ENCODE peak calls at places on chromosomes 5 and 9, in eight cellular contexts. A is A549; X is lung; Q is naive thymus-derived CD4-positive, alpha-beta T cell; T is OCI-LY7; R is gastrocnemius medialis; C is CD4-positive, alpha-beta memory T cell; Z is ovary. I is an unnamed sample.
A peak's percentile ranks its signal among the peaks of the same experiment; 100 is the strongest.

GRCh38 chr5:72556351-72557146 is 49.3 kb upstream of the ZNF366 start:
- DNase-seq in Z (peak; percentile 65), T (peak; percentile 3), X (peak; percentile 57), R (peak; percentile 27), C (no peak), A (peak; percentile 72), Q (peak; percentile 21), I (peak; percentile 17)

GRCh38 chr9:97615439-97616072 is 17.6 kb downstream of the TSTD2 start:
- DNase-seq in Z (peak; percentile 79), X (peak; percentile 59), Q (peak; percentile 48), R (peak; percentile 64), A (peak; percentile 64), C (peak; percentile 49), T (peak; percentile 65), I (peak; percentile 74)

GRCh38 chr5:55141945-55142690 is 17.9 kb upstream of the GPX8 start:
- DNase-seq in R (no peak), Q (peak; percentile 2), T (no peak), Z (no peak), C (no peak), X (no peak), A (no peak), I (no peak)

GRCh38 chr5:142296914-142297417 is 27.9 kb downstream of the SPRY4 start:
- DNase-seq in Z (no peak), A (no peak), Q (no peak), C (no peak), T (no peak), R (no peak), X (no peak), I (peak; percentile 65)

GRCh38 chr5:125413861-125414260 is 667.4 kb upstream of the ZNF608 start:
- DNase-seq in X (no peak), R (no peak), Z (no peak), A (no peak), T (no peak), C (no peak), Q (no peak), I (no peak)

GRCh38 chr9:107827304-107827703 is 337.7 kb upstream of the KLF4 start:
- DNase-seq in Q (no peak), Z (no peak), R (no peak), X (no peak), C (no peak), T (no peak), A (no peak), I (no peak)

GRCh38 chr9:122944960-122945888 is 4.4 kb downstream of the RABGAP1 start:
- DNase-seq in T (no peak), Z (no peak), X (no peak), A (no peak), R (no peak), Q (no peak), C (no peak), I (no peak)

GRCh38 chr5:115452791-115453190 is 91.8 kb downstream of the FEM1C start:
- DNase-seq in R (no peak), T (no peak), C (no peak), X (no peak), Z (no peak), Q (no peak), A (no peak), I (no peak)

GRCh38 chr9:18379073-18379811 is 94.7 kb upstream of the ADAMTSL1 start:
- DNase-seq in Z (no peak), R (no peak), A (peak; percentile 48), Q (no peak), C (no peak), X (no peak), T (no peak), I (no peak)

GRCh38 chr9:131587331-131587730 is 42.0 kb downstream of the PRRT1B start:
- DNase-seq in A (no peak), C (no peak), Z (no peak), Q (no peak), T (no peak), R (no peak), X (no peak), I (no peak)

GRCh38 chr5:52878671-52879070 is 91.0 kb downstream of the ITGA1 start:
- DNase-seq in Z (no peak), C (no peak), X (no peak), A (no peak), Q (no peak), R (no peak), T (no peak), I (no peak)

GRCh38 chr5:135650081-135650480 is 71.3 kb upstream of the CXCL14 start:
- DNase-seq in R (no peak), Q (no peak), T (no peak), X (no peak), A (no peak), C (no peak), Z (no peak), I (no peak)

GRCh38 chr9:91837982-91838731 is 111.9 kb downstream of the ROR2 start:
- DNase-seq in Q (no peak), C (no peak), A (peak; percentile 19), R (no peak), T (no peak), X (peak; percentile 82), Z (peak; percentile 67), I (peak; percentile 72)

GRCh38 chr5:174381241-174381640 is 335.7 kb downstream of the NSG2 start:
- DNase-seq in Q (no peak), X (no peak), A (no peak), Z (no peak), C (no peak), R (no peak), T (no peak), I (no peak)

GRCh38 chr5:142644640-142645361 is 41.1 kb downstream of the FGF1 start:
- DNase-seq in X (peak; percentile 38), R (no peak), T (no peak), Q (no peak), A (peak; percentile 83), C (no peak), Z (no peak), I (no peak)

GRCh38 chr9:33159058-33159759 is 7.9 kb downstream of the B4GALT1 start:
- DNase-seq in X (peak; percentile 79), C (peak; percentile 62), T (peak; percentile 68), A (peak; percentile 69), Q (peak; percentile 59), R (peak; percentile 59), Z (peak; percentile 82), I (no peak)

GRCh38 chr5:161804263-161804662 is 43.7 kb upstream of the GABRA1 start:
- DNase-seq in A (no peak), R (no peak), T (no peak), X (no peak), C (no peak), Q (no peak), Z (no peak), I (no peak)

GRCh38 chr5:147484708-147485020 is 25.2 kb downstream of the DPYSL3 start:
- DNase-seq in T (no peak), Z (no peak), Q (no peak), R (no peak), C (no peak), A (no peak), X (no peak), I (no peak)

GRCh38 chr5:151214614-151215545 is 9.0 kb downstream of the CCDC69 start:
- DNase-seq in Q (no peak), C (no peak), T (peak; percentile 100), X (peak; percentile 55), Z (no peak), A (no peak), R (peak; percentile 74), I (no peak)

GRCh38 chr5:151213803-151214613 is 9.9 kb downstream of the CCDC69 start:
- DNase-seq in X (peak; percentile 89), Z (peak; percentile 79), A (no peak), C (peak; percentile 83), T (peak; percentile 97), R (peak; percentile 78), Q (peak; percentile 83), I (peak; percentile 61)

GRCh38 chr5:151218177-151218576 is 5.7 kb downstream of the CCDC69 start:
- DNase-seq in C (no peak), X (no peak), A (no peak), T (no peak), Z (no peak), R (no peak), Q (no peak), I (no peak)

GRCh38 chr5:151216781-151217180 is 7.1 kb downstream of the CCDC69 start:
- DNase-seq in X (no peak), T (no peak), Q (no peak), A (no peak), Z (no peak), R (no peak), C (no peak), I (no peak)

DNA sequence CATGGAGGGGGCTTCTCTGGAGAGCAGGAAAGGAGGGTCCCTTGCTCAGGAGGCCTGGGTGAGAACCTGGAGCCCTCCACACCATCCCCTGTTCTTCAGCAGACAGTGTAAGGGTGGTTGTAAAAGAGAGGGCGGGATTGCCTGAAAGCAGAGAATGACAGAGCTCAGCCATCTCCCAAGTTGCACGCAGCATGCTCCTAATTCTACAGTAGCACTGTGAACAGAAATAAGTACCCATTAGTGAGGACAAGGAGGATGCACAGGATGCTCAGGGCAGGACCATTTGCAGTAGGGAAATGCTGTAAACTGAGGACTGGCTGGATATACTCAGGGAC is 8.4 kb downstream of the CCDC69 start:
- DNase-seq in T (peak; percentile 28), C (no peak), A (no peak), X (no peak), R (no peak), Z (no peak), Q (no peak), I (no peak)
- H3K4me1 ChIP-seq in T (peaks cover 97% of the 10 kb centered on the region), C (peaks cover 99% of the 10 kb centered on the region), A (no peaks in the 10 kb centered on the region), X (peaks cover 13% of the 10 kb centered on the region), R (peaks cover 92% of the 10 kb centered on the region), Z (peaks cover 10% of the 10 kb centered on the region), Q (peaks cover 91% of the 10 kb centered on the region), I (peaks cover 4% of the 10 kb centered on the region)

DNA sequence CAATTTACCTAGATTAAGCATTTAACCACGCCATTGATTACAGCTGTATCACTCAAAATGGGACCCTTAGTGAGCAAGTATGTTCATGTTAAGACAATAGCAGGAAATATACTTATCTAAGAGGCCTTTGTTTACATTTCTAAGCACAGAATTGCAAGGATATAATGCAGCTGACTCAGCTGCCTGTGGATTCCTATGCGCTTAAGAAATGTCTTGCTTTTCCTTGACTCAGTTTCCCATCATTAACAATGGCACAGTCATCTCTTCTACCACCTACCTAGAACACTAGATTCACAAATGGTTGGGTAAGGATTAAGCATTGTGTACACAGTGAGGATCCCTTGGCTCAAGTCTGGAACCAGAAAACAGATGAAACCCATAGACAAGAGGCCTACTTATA is 163.8 kb downstream of the TSSK1B start:
- DNase-seq in T (no peak), Z (no peak), R (no peak), C (no peak), A (no peak), Q (no peak), X (no peak), I (no peak)
- H3K4me1 ChIP-seq in T (no peaks in the 10 kb centered on the region), Z (peaks cover 31% of the 10 kb centered on the region), R (no peaks in the 10 kb centered on the region), C (peaks cover 13% of the 10 kb centered on the region), A (no peaks in the 10 kb centered on the region), Q (no peaks in the 10 kb centered on the region), X (peaks cover 55% of the 10 kb centered on the region), I (peaks cover 68% of the 10 kb centered on the region)

DNA sequence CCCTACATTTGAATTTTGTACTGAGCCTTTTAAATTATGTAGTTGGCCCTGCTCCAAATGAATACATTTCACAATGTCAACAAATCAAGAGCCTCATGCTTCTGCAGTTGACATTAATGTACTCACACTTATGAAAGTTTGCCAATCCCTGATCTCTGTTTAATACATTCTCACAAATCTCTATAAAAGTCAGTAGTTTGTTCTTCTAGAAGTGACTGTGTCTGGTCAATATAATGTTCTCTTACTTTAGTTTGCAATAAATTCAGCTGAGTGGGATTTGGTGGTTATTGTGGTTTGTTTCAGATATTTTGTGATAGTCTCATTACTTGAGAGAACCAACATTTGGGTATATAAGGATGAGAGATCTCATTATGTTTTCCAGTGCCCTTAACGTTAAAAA is 277.8 kb upstream of the FTMT start:
- DNase-seq in A (no peak), X (no peak), C (no peak), Z (no peak), R (no peak), Q (no peak), T (no peak), I (no peak)
- H3K4me1 ChIP-seq in A (no peaks in the 10 kb centered on the region), X (no peaks in the 10 kb centered on the region), C (no peaks in the 10 kb centered on the region), Z (no peaks in the 10 kb centered on the region), R (no peaks in the 10 kb centered on the region), Q (no peaks in the 10 kb centered on the region), T (no peaks in the 10 kb centered on the region), I (no peaks in the 10 kb centered on the region)

GRCh38 chr9:124386201-124386600 is 29.0 kb downstream of the PSMB7 start:
- DNase-seq in A (no peak), R (no peak), C (no peak), Z (no peak), Q (no peak), X (no peak), T (no peak), I (no peak)
- H3K4me1 ChIP-seq in A (peaks cover 58% of the 10 kb centered on the region), R (peaks cover 52% of the 10 kb centered on the region), C (peaks cover 28% of the 10 kb centered on the region), Z (peaks cover 17% of the 10 kb centered on the region), Q (no peaks in the 10 kb centered on the region), X (peaks cover 24% of the 10 kb centered on the region), T (peaks cover 5% of the 10 kb centered on the region), I (peaks cover 27% of the 10 kb centered on the region)